ENCODE peak calls at places on chromosomes 2 and 18, in six cellular contexts. One of them, this sample, is unnamed.

GRCh38 chr2:218398437-218399390 is 954 bp upstream of the CTDSP1 start:
- DNase-seq in aorta: peak
- DNase-seq in K562: peak
- DNase-seq in iPS DF 6.9: no peak
- DNase-seq in mesendoderm: peak
- DNase-seq in IMR-90: peak
- DNase-seq in this sample: no peak

GRCh38 chr2:143513081-143513480 is 383.9 kb downstream of the ARHGAP15 start:
- DNase-seq in aorta: no peak
- DNase-seq in iPS DF 6.9: peak
- DNase-seq in IMR-90: peak
- DNase-seq in K562: peak
- DNase-seq in mesendoderm: peak
- DNase-seq in this sample: peak

GRCh38 chr2:37326285-37326684 is 1.7 kb upstream of the PRKD3 start:
- DNase-seq in K562: no peak
- DNase-seq in aorta: no peak
- DNase-seq in mesendoderm: peak
- DNase-seq in IMR-90: peak
- DNase-seq in iPS DF 6.9: no peak
- DNase-seq in this sample: no peak

GRCh38 chr2:59206361-59206760 is 965.2 kb upstream of the FANCL start:
- DNase-seq in aorta: no peak
- DNase-seq in K562: no peak
- DNase-seq in IMR-90: no peak
- DNase-seq in iPS DF 6.9: no peak
- DNase-seq in mesendoderm: no peak
- DNase-seq in this sample: no peak

GRCh38 chr2:205585451-205586045 is 96.8 kb upstream of the NRP2 start:
- DNase-seq in IMR-90: no peak
- DNase-seq in mesendoderm: no peak
- DNase-seq in aorta: no peak
- DNase-seq in K562: no peak
- DNase-seq in iPS DF 6.9: no peak
- DNase-seq in this sample: no peak

GRCh38 chr2:169768262-169768995 is 30.2 kb upstream of the SSB start:
- DNase-seq in mesendoderm: no peak
- DNase-seq in iPS DF 6.9: no peak
- DNase-seq in aorta: peak
- DNase-seq in IMR-90: no peak
- DNase-seq in K562: no peak
- DNase-seq in this sample: no peak

GRCh38 chr2:80126596-80127189 is 177.9 kb downstream of the LRRTM1 start:
- DNase-seq in IMR-90: peak
- DNase-seq in mesendoderm: no peak
- DNase-seq in K562: peak
- DNase-seq in aorta: no peak
- DNase-seq in iPS DF 6.9: no peak
- DNase-seq in this sample: no peak

GRCh38 chr18:49563130-49563540 is 1.3 kb downstream of the LIPG start:
- DNase-seq in aorta: no peak
- DNase-seq in iPS DF 6.9: no peak
- DNase-seq in IMR-90: no peak
- DNase-seq in mesendoderm: no peak
- DNase-seq in K562: no peak
- DNase-seq in this sample: no peak

GRCh38 chr2:222423632-222424280 is 587 bp upstream of the SGPP2 start:
- DNase-seq in mesendoderm: no peak
- DNase-seq in aorta: no peak
- DNase-seq in iPS DF 6.9: no peak
- DNase-seq in K562: no peak
- DNase-seq in IMR-90: no peak
- DNase-seq in this sample: no peak

GRCh38 chr2:190352668-190353536 is 9.5 kb downstream of the INPP1 start:
- DNase-seq in aorta: no peak
- DNase-seq in mesendoderm: no peak
- DNase-seq in iPS DF 6.9: no peak
- DNase-seq in K562: peak
- DNase-seq in IMR-90: no peak
- DNase-seq in this sample: no peak

GRCh38 chr2:28296904-28297303 is 95.8 kb upstream of the FOSL2 start:
- DNase-seq in iPS DF 6.9: no peak
- DNase-seq in aorta: no peak
- DNase-seq in mesendoderm: no peak
- DNase-seq in K562: no peak
- DNase-seq in IMR-90: peak
- DNase-seq in this sample: no peak

GRCh38 chr2:45167885-45168284 is 158.6 kb upstream of the SIX2 start:
- DNase-seq in mesendoderm: no peak
- DNase-seq in iPS DF 6.9: no peak
- DNase-seq in K562: no peak
- DNase-seq in IMR-90: no peak
- DNase-seq in aorta: no peak
- DNase-seq in this sample: no peak

GRCh38 chr2:107362973-107363372 is 463.7 kb upstream of the RGPD4 start:
- DNase-seq in K562: no peak
- DNase-seq in aorta: no peak
- DNase-seq in mesendoderm: no peak
- DNase-seq in iPS DF 6.9: no peak
- DNase-seq in IMR-90: no peak
- DNase-seq in this sample: no peak

GRCh38 chr2:63078852-63079606 is 28.4 kb downstream of the OTX1 start:
- DNase-seq in mesendoderm: peak
- DNase-seq in K562: peak
- DNase-seq in IMR-90: no peak
- DNase-seq in iPS DF 6.9: no peak
- DNase-seq in aorta: no peak
- DNase-seq in this sample: peak

GRCh38 chr2:84939426-84940087 is 31.4 kb upstream of the KCMF1 start:
- DNase-seq in iPS DF 6.9: no peak
- DNase-seq in K562: no peak
- DNase-seq in aorta: no peak
- DNase-seq in mesendoderm: no peak
- DNase-seq in IMR-90: no peak
- DNase-seq in this sample: no peak

GRCh38 chr18:8232791-8233190 is 376.4 kb upstream of the RAB12 start:
- DNase-seq in IMR-90: no peak
- DNase-seq in K562: no peak
- DNase-seq in aorta: no peak
- DNase-seq in iPS DF 6.9: no peak
- DNase-seq in mesendoderm: peak
- DNase-seq in this sample: no peak

GRCh38 chr2:58734365-58734764 is 493.2 kb upstream of the FANCL start:
- DNase-seq in iPS DF 6.9: no peak
- DNase-seq in IMR-90: peak
- DNase-seq in aorta: no peak
- DNase-seq in mesendoderm: peak
- DNase-seq in K562: no peak
- DNase-seq in this sample: no peak

GRCh38 chr2:83342860-83343329 is 1116.2 kb downstream of the SUCLG1 start:
- DNase-seq in aorta: no peak
- DNase-seq in mesendoderm: peak
- DNase-seq in iPS DF 6.9: no peak
- DNase-seq in K562: no peak
- DNase-seq in IMR-90: no peak
- DNase-seq in this sample: no peak

GRCh38 chr2:75432761-75433361 is 127.9 kb downstream of the EVA1A start:
- DNase-seq in IMR-90: peak
- DNase-seq in mesendoderm: peak
- DNase-seq in iPS DF 6.9: no peak
- DNase-seq in aorta: no peak
- DNase-seq in K562: no peak
- DNase-seq in this sample: peak

GRCh38 chr2:162079514-162079913 is 5.5 kb upstream of the DPP4 start:
- DNase-seq in iPS DF 6.9: no peak
- DNase-seq in IMR-90: no peak
- DNase-seq in aorta: no peak
- DNase-seq in mesendoderm: no peak
- DNase-seq in K562: no peak
- DNase-seq in this sample: no peak

GRCh38 chr18:58288922-58289797 is 245.1 kb downstream of the NEDD4L start:
- DNase-seq in iPS DF 6.9: no peak
- DNase-seq in aorta: no peak
- DNase-seq in IMR-90: peak
- DNase-seq in mesendoderm: peak
- DNase-seq in K562: no peak
- DNase-seq in this sample: no peak

GRCh38 chr18:39558658-39559057 is 1993.1 kb upstream of the CELF4 start:
- DNase-seq in IMR-90: peak
- DNase-seq in mesendoderm: no peak
- DNase-seq in iPS DF 6.9: no peak
- DNase-seq in aorta: no peak
- DNase-seq in K562: no peak
- DNase-seq in this sample: no peak

GRCh38 chr2:102001767-102002142 is 10.0 kb downstream of the IL1R2 start:
- DNase-seq in aorta: no peak
- DNase-seq in iPS DF 6.9: no peak
- DNase-seq in mesendoderm: no peak
- DNase-seq in IMR-90: no peak
- DNase-seq in K562: no peak
- DNase-seq in this sample: no peak

GRCh38 chr2:99663641-99664040 is 173.8 kb upstream of the REV1 start:
- DNase-seq in iPS DF 6.9: no peak
- DNase-seq in mesendoderm: no peak
- DNase-seq in K562: no peak
- DNase-seq in IMR-90: no peak
- DNase-seq in aorta: no peak
- DNase-seq in this sample: no peak

GRCh38 chr18:8389391-8390340 is 219.6 kb upstream of the RAB12 start:
- DNase-seq in mesendoderm: peak
- DNase-seq in aorta: peak
- DNase-seq in iPS DF 6.9: peak
- DNase-seq in IMR-90: peak
- DNase-seq in K562: peak
- DNase-seq in this sample: peak

GRCh38 chr18:31819106-31819924 is 58.6 kb upstream of the SLC25A52 start:
- DNase-seq in iPS DF 6.9: peak
- DNase-seq in aorta: no peak
- DNase-seq in K562: peak
- DNase-seq in mesendoderm: peak
- DNase-seq in IMR-90: peak
- DNase-seq in this sample: no peak

GRCh38 chr2:29281585-29281984 is 166.4 kb downstream of the CLIP4 start:
- DNase-seq in K562: no peak
- DNase-seq in IMR-90: peak
- DNase-seq in aorta: peak
- DNase-seq in iPS DF 6.9: no peak
- DNase-seq in mesendoderm: no peak
- DNase-seq in this sample: no peak

GRCh38 chr2:167293172-167293781 is 405.0 kb downstream of the XIRP2 start:
- DNase-seq in iPS DF 6.9: no peak
- DNase-seq in aorta: no peak
- DNase-seq in IMR-90: peak
- DNase-seq in mesendoderm: peak
- DNase-seq in K562: no peak
- DNase-seq in this sample: peak

DNA sequence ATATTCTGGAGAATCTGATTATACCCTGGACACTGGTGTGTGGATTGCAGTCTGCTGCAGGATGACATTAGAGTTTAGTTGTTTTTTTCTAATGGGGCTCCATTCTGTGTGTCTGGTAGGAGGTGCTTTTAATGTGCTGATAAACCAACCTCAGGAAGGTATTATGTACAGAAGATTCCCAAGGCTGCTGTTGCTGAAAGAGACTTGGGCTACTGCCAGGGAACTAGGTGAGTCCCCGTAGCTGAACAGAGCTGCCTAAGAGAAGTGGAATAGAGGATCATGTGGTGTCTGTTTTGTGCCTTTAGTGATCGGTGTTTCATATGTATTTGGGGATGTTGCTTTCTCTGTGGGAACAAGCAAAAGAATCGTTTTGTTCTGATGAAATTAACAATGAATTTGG is 16.6 kb downstream of the SPATA3 start:
- DNase-seq in aorta: no peak
- DNase-seq in mesendoderm: no peak
- DNase-seq in iPS DF 6.9: no peak
- DNase-seq in IMR-90: no peak
- DNase-seq in K562: no peak
- DNase-seq in this sample: no peak
- H3K27ac ChIP-seq in aorta: no peak
- H3K27ac ChIP-seq in mesendoderm: no peak
- H3K27ac ChIP-seq in iPS DF 6.9: no peak
- H3K27ac ChIP-seq in IMR-90: no peak
- H3K27ac ChIP-seq in K562: no peak
- H3K27ac ChIP-seq in this sample: no peak

GRCh38 chr2:48445091-48445725 is 84.7 kb upstream of the STON1 start:
- DNase-seq in iPS DF 6.9: no peak
- DNase-seq in aorta: no peak
- DNase-seq in IMR-90: no peak
- DNase-seq in K562: no peak
- DNase-seq in mesendoderm: peak
- DNase-seq in this sample: no peak
- H3K27ac ChIP-seq in iPS DF 6.9: no peak
- H3K27ac ChIP-seq in aorta: no peak
- H3K27ac ChIP-seq in IMR-90: no peak
- H3K27ac ChIP-seq in K562: no peak
- H3K27ac ChIP-seq in mesendoderm: no peak
- H3K27ac ChIP-seq in this sample: no peak

GRCh38 chr2:70767699-70768584 is at the start of gene ADD2:
- DNase-seq in IMR-90: peak
- DNase-seq in K562: peak
- DNase-seq in aorta: peak
- DNase-seq in mesendoderm: peak
- DNase-seq in iPS DF 6.9: no peak
- DNase-seq in this sample: peak
- H3K27ac ChIP-seq in IMR-90: no peak
- H3K27ac ChIP-seq in K562: peak
- H3K27ac ChIP-seq in aorta: no peak
- H3K27ac ChIP-seq in mesendoderm: peak
- H3K27ac ChIP-seq in iPS DF 6.9: no peak
- H3K27ac ChIP-seq in this sample: peak

DNA sequence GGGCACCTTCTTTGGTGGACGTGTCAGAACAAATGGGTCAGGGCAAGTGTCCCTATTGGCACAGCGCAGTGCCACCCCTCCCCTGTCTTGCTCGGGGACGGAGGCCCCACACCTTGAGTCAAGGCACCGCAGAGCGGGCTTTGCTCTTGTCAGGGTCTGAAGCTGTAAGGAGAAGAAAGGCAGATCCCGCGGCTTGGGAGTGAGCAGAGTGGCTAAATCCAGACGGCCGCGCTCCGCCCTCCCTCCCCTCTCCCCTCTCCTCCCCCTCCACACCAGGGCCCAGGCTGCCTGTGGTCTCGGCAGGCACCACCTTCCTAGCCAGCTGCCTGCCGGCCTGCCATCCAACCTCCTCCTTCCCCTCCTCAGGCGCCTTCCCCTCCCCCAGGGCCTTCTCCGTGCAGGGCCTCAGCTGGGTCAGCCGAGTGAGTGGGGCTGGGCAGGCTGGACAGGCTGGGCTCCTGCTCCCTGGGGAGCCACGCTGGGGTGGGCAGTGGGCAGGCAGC is 25.8 kb downstream of the SPEG start:
- DNase-seq in IMR-90: peak
- DNase-seq in iPS DF 6.9: no peak
- DNase-seq in K562: peak
- DNase-seq in aorta: peak
- DNase-seq in mesendoderm: peak
- DNase-seq in this sample: peak
- H3K27ac ChIP-seq in IMR-90: peak
- H3K27ac ChIP-seq in iPS DF 6.9: no peak
- H3K27ac ChIP-seq in K562: peak
- H3K27ac ChIP-seq in aorta: peak
- H3K27ac ChIP-seq in mesendoderm: peak
- H3K27ac ChIP-seq in this sample: peak

This sample was measured in WERI-Rb-1.